ENCODE peak calls at places on chromosomes 2 and 18, in eight cellular contexts. One of them, this sample, is unnamed.

GRCh38 chr18:23196119-23197004 is 61.1 kb downstream of the CABLES1 start:
- DNase-seq in cardiac fibroblast: no peak
- DNase-seq in fibroblast of lung: peak; percentile 59
- DNase-seq in pancreas: no peak
- DNase-seq in mucosa of descending colon: no peak
- DNase-seq in GM12865: no peak
- DNase-seq in OCI-LY7: no peak
- DNase-seq in IMR-90: no peak
- DNase-seq in this sample: no peak

GRCh38 chr2:191983186-191983585 is 136.3 kb upstream of the CAVIN2 start:
- DNase-seq in fibroblast of lung: peak; percentile 12
- DNase-seq in OCI-LY7: no peak
- DNase-seq in pancreas: no peak
- DNase-seq in mucosa of descending colon: no peak
- DNase-seq in IMR-90: no peak
- DNase-seq in GM12865: no peak
- DNase-seq in cardiac fibroblast: no peak
- DNase-seq in this sample: no peak

GRCh38 chr2:60608679-60609078 is 55.2 kb upstream of the BCL11A start:
- DNase-seq in OCI-LY7: no peak
- DNase-seq in cardiac fibroblast: no peak
- DNase-seq in pancreas: no peak
- DNase-seq in mucosa of descending colon: no peak
- DNase-seq in IMR-90: peak; percentile 29
- DNase-seq in GM12865: no peak
- DNase-seq in fibroblast of lung: peak; percentile 6
- DNase-seq in this sample: no peak

GRCh38 chr2:217106650-217107014 is 246.8 kb upstream of the TNP1 start:
- DNase-seq in fibroblast of lung: peak; percentile 66
- DNase-seq in IMR-90: peak; percentile 65
- DNase-seq in pancreas: no peak
- DNase-seq in GM12865: no peak
- DNase-seq in mucosa of descending colon: no peak
- DNase-seq in OCI-LY7: no peak
- DNase-seq in cardiac fibroblast: peak; percentile 60
- DNase-seq in this sample: no peak

GRCh38 chr2:234949762-234950434 is 1.9 kb upstream of the SH3BP4 start:
- DNase-seq in pancreas: no peak
- DNase-seq in fibroblast of lung: peak; percentile 100
- DNase-seq in IMR-90: peak; percentile 100
- DNase-seq in mucosa of descending colon: no peak
- DNase-seq in GM12865: no peak
- DNase-seq in cardiac fibroblast: peak; percentile 98
- DNase-seq in OCI-LY7: no peak
- DNase-seq in this sample: peak; percentile 98

GRCh38 chr2:102103992-102104871 is 38.3 kb upstream of the IL1R1 start:
- DNase-seq in fibroblast of lung: peak; percentile 91
- DNase-seq in mucosa of descending colon: peak; percentile 56
- DNase-seq in cardiac fibroblast: peak; percentile 97
- DNase-seq in IMR-90: peak; percentile 94
- DNase-seq in pancreas: no peak
- DNase-seq in OCI-LY7: no peak
- DNase-seq in GM12865: peak; percentile 91
- DNase-seq in this sample: peak; percentile 84

GRCh38 chr2:121279476-121279875 is 5.5 kb downstream of the TFCP2L1 start:
- DNase-seq in fibroblast of lung: no peak
- DNase-seq in IMR-90: no peak
- DNase-seq in cardiac fibroblast: no peak
- DNase-seq in pancreas: no peak
- DNase-seq in OCI-LY7: no peak
- DNase-seq in GM12865: no peak
- DNase-seq in mucosa of descending colon: no peak
- DNase-seq in this sample: no peak

GRCh38 chr18:70640336-70640887 is 351.6 kb downstream of the SOCS6 start:
- DNase-seq in IMR-90: no peak
- DNase-seq in GM12865: no peak
- DNase-seq in mucosa of descending colon: no peak
- DNase-seq in fibroblast of lung: no peak
- DNase-seq in OCI-LY7: no peak
- DNase-seq in cardiac fibroblast: no peak
- DNase-seq in pancreas: no peak
- DNase-seq in this sample: no peak

GRCh38 chr2:68766378-68766845 is 31.8 kb downstream of the ARHGAP25 start:
- DNase-seq in mucosa of descending colon: no peak
- DNase-seq in GM12865: peak; percentile 81
- DNase-seq in fibroblast of lung: peak; percentile 71
- DNase-seq in pancreas: no peak
- DNase-seq in IMR-90: peak; percentile 73
- DNase-seq in cardiac fibroblast: peak; percentile 74
- DNase-seq in OCI-LY7: peak; percentile 84
- DNase-seq in this sample: no peak

GRCh38 chr18:7617738-7618422 is 50.8 kb downstream of the PTPRM start:
- DNase-seq in GM12865: no peak
- DNase-seq in cardiac fibroblast: peak; percentile 35
- DNase-seq in IMR-90: peak; percentile 70
- DNase-seq in pancreas: no peak
- DNase-seq in mucosa of descending colon: no peak
- DNase-seq in fibroblast of lung: peak; percentile 97
- DNase-seq in OCI-LY7: no peak
- DNase-seq in this sample: peak; percentile 98

GRCh38 chr2:223925106-223925505 is 20.0 kb downstream of the WDFY1 start:
- DNase-seq in cardiac fibroblast: peak; percentile 64
- DNase-seq in OCI-LY7: no peak
- DNase-seq in pancreas: no peak
- DNase-seq in fibroblast of lung: no peak
- DNase-seq in mucosa of descending colon: no peak
- DNase-seq in IMR-90: peak; percentile 77
- DNase-seq in GM12865: no peak
- DNase-seq in this sample: no peak

GRCh38 chr2:219627105-219628100 is at the start of gene SLC4A3:
- DNase-seq in fibroblast of lung: peak; percentile 36
- DNase-seq in IMR-90: peak; percentile 19
- DNase-seq in mucosa of descending colon: no peak
- DNase-seq in cardiac fibroblast: peak; percentile 5
- DNase-seq in pancreas: peak; percentile 77
- DNase-seq in OCI-LY7: no peak
- DNase-seq in GM12865: no peak
- DNase-seq in this sample: no peak

GRCh38 chr18:48151421-48152095 is 221.1 kb upstream of the SMAD2 start:
- DNase-seq in IMR-90: no peak
- DNase-seq in mucosa of descending colon: no peak
- DNase-seq in fibroblast of lung: no peak
- DNase-seq in cardiac fibroblast: no peak
- DNase-seq in GM12865: no peak
- DNase-seq in OCI-LY7: no peak
- DNase-seq in pancreas: no peak
- DNase-seq in this sample: no peak

DNA sequence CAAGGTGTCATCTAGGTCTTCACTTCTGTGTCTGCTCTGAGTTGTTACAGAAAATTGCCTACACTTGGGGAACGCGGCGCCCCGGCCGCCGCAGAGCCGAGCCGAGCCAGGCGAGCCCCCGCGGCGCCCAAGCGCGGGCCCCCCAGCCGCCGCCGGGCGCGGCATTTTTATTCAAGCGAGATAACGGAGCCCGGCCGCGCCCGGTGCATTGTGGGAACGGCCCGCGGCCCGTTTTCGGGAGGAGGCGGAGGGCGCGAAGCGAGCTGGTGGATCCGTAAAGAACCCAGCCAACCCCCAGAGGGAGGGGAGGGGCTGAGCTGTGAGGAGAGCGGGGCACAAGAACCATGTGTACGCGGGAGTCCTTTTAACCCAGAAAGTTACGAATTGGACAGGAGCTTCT is 191.8 kb downstream of the FTCDNL1 start:
- DNase-seq in IMR-90: peak; percentile 3
- DNase-seq in fibroblast of lung: peak; percentile 56
- DNase-seq in mucosa of descending colon: peak; percentile 31
- DNase-seq in cardiac fibroblast: peak; percentile 14
- DNase-seq in GM12865: no peak
- DNase-seq in OCI-LY7: no peak
- DNase-seq in pancreas: no peak
- DNase-seq in this sample: no peak
- H3K4me3 ChIP-seq in IMR-90: peak overlapping the region; percentile 39
- H3K4me3 ChIP-seq in fibroblast of lung: peak overlapping the region; percentile 7
- H3K4me3 ChIP-seq in mucosa of descending colon: no peak overlapping the region
- H3K4me3 ChIP-seq in cardiac fibroblast: peak overlapping the region; percentile 9
- H3K4me3 ChIP-seq in GM12865: no peak overlapping the region
- H3K4me3 ChIP-seq in OCI-LY7: no peak overlapping the region
- H3K4me3 ChIP-seq in pancreas: no peak overlapping the region
- H3K4me3 ChIP-seq in this sample: peak overlapping the region; percentile 39

GRCh38 chr2:111919362-111919761 is 21.0 kb downstream of the MERTK start:
- DNase-seq in fibroblast of lung: no peak
- DNase-seq in mucosa of descending colon: no peak
- DNase-seq in OCI-LY7: no peak
- DNase-seq in cardiac fibroblast: no peak
- DNase-seq in GM12865: no peak
- DNase-seq in pancreas: no peak
- DNase-seq in IMR-90: no peak
- DNase-seq in this sample: no peak
- TF ChIP-seq CTCF in fibroblast of lung: peak; percentile 10
- TF ChIP-seq CTCF in mucosa of descending colon: no peak
- TF ChIP-seq CTCF in OCI-LY7: peak; percentile 56
- TF ChIP-seq CTCF in cardiac fibroblast: peak; percentile 30
- TF ChIP-seq CTCF in GM12865: no peak
- TF ChIP-seq CTCF in pancreas: no peak
- TF ChIP-seq CTCF in IMR-90: no peak
- TF ChIP-seq CTCF in this sample: peak; percentile 28

DNA sequence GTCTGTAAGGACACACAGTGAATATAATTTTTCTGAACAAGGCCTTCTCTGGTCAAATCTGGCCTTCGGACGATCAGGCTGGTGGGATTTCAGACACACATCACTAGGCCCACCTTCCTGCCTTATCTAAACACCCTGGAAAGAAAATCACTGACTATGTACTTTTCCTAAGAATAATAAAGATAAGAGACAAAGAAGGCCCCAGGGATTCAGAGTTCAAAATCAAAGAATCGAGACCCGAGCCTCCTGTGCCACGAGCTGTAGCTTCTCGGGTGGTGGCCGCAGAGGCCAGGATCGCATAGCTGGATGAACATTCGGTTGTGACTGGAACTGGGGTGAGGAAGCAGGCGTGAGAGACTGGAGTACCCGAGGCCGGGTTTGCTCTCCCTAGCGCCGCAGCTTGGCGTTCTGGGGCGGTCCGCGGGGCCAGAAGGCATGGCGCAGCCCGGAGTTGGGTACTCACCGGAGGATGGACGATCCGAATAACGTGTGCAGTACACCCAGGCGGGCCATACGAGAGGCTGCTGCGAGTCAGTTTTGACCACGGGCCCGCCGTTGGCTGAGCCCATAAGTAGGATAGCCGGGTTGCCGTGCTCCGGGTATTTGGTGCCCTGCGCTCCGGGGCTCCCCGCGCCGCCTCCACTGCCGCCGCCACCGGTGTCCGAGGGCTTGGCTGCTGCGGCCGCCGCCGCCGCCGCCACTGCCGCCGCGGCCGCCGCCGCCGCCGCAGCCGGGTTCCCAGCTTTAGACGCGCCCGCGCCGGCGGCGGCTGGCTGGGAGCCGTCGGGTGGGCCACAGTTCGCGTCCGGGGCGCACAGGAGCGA is 1.4 kb downstream of the EN1 start:
- DNase-seq in IMR-90: no peak
- DNase-seq in cardiac fibroblast: no peak
- DNase-seq in OCI-LY7: no peak
- DNase-seq in pancreas: no peak
- DNase-seq in mucosa of descending colon: no peak
- DNase-seq in fibroblast of lung: no peak
- DNase-seq in GM12865: no peak
- DNase-seq in this sample: no peak
- H3K4me3 ChIP-seq in IMR-90: no peak overlapping the region
- H3K4me3 ChIP-seq in cardiac fibroblast: peak overlapping the region; percentile 31
- H3K4me3 ChIP-seq in OCI-LY7: no peak overlapping the region
- H3K4me3 ChIP-seq in pancreas: peak overlapping the region; percentile 21
- H3K4me3 ChIP-seq in mucosa of descending colon: no peak overlapping the region
- H3K4me3 ChIP-seq in fibroblast of lung: no peak overlapping the region
- H3K4me3 ChIP-seq in GM12865: no peak overlapping the region
- H3K4me3 ChIP-seq in this sample: peak overlapping the region; percentile 48

GRCh38 chr2:10359246-10359645 is 56.5 kb downstream of the HPCAL1 start:
- DNase-seq in fibroblast of lung: no peak
- DNase-seq in mucosa of descending colon: no peak
- DNase-seq in GM12865: no peak
- DNase-seq in IMR-90: no peak
- DNase-seq in OCI-LY7: no peak
- DNase-seq in pancreas: no peak
- DNase-seq in cardiac fibroblast: no peak
- DNase-seq in this sample: no peak
- TF ChIP-seq CTCF in fibroblast of lung: no peak
- TF ChIP-seq CTCF in mucosa of descending colon: no peak
- TF ChIP-seq CTCF in GM12865: no peak
- TF ChIP-seq CTCF in IMR-90: no peak
- TF ChIP-seq CTCF in OCI-LY7: no peak
- TF ChIP-seq CTCF in pancreas: no peak
- TF ChIP-seq CTCF in cardiac fibroblast: no peak
- TF ChIP-seq CTCF in this sample: no peak

This sample was measured in astrocyte of the cerebellum.